ENCODE peak calls at places on chromosomes 16 and 17, in five cellular contexts. C, X, U, Y and G are unnamed samples.
A peak's percentile ranks its signal among the peaks of the same experiment; 100 is the strongest.

GRCh38 chr17:51165680-51166197 is 472 bp upstream of the NME2 start:
- DNase-seq in C (peak; percentile 29), Y (peak; percentile 52), X (no peak), U (no peak), G (peak; percentile 49)

GRCh38 chr17:12386240-12386639 is 279.4 kb upstream of the MYOCD start:
- DNase-seq in U (no peak), X (no peak), Y (no peak), C (no peak), G (no peak)

GRCh38 chr16:2163211-2163881 is 7.8 kb downstream of the TRAF7 start:
- DNase-seq in Y (no peak), C (no peak), U (no peak), X (no peak), G (no peak)

GRCh38 chr17:15651583-15652110 is 32.1 kb upstream of the FBXW10B start:
- DNase-seq in C (peak; percentile 96), U (peak; percentile 97), Y (peak; percentile 99), X (peak; percentile 83), G (no peak)

GRCh38 chr17:7403043-7403901 is 625 bp downstream of the TMEM256 start:
- DNase-seq in U (no peak), C (peak; percentile 63), X (peak; percentile 61), Y (no peak), G (no peak)

GRCh38 chr16:4510747-4511426 is 27.7 kb downstream of the CDIP1 start:
- DNase-seq in U (no peak), C (no peak), X (no peak), Y (no peak), G (no peak)

GRCh38 chr17:57577751-57578607 is 167.1 kb downstream of the CCDC182 start:
- DNase-seq in X (peak; percentile 21), U (peak; percentile 93), C (peak; percentile 64), Y (peak; percentile 79), G (no peak)

GRCh38 chr16:25110392-25110947 is 1.1 kb upstream of the LCMT1 start:
- DNase-seq in Y (peak; percentile 28), C (no peak), X (no peak), U (no peak), G (no peak)

GRCh38 chr17:40293363-40293762 is 5.7 kb downstream of the CDC6 start:
- DNase-seq in U (peak; percentile 42), X (no peak), C (peak; percentile 48), Y (no peak), G (no peak)

GRCh38 chr16:58046054-58046881 is 20.7 kb downstream of the MMP15 start:
- DNase-seq in X (no peak), U (no peak), C (no peak), Y (no peak), G (no peak)

GRCh38 chr16:59330030-59330670 is 596.0 kb upstream of the GOT2 start:
- DNase-seq in Y (peak; percentile 0), U (no peak), C (no peak), X (no peak), G (no peak)

GRCh38 chr17:76586741-76587487 is 1.3 kb upstream of the ST6GALNAC2 start:
- DNase-seq in C (no peak), Y (no peak), X (no peak), U (no peak), G (no peak)

GRCh38 chr17:29215717-29216116 is 30.9 kb upstream of the CRYBA1 start:
- DNase-seq in Y (peak; percentile 47), C (no peak), X (no peak), U (peak; percentile 54), G (no peak)

GRCh38 chr17:64496348-64496785 is 487 bp downstream of the POLG2 start:
- DNase-seq in C (no peak), Y (peak; percentile 71), U (no peak), X (no peak), G (no peak)

GRCh38 chr16:88306411-88306810 is 76.3 kb upstream of the ZNF469 start:
- DNase-seq in C (no peak), U (no peak), X (no peak), Y (no peak), G (no peak)
- H3K4me1 ChIP-seq in C (peaks cover 13% of the 10 kb centered on the region), U (no peaks in the 10 kb centered on the region), X (no peaks in the 10 kb centered on the region), Y (peaks cover 54% of the 10 kb centered on the region), G (no peaks in the 10 kb centered on the region)

DNA sequence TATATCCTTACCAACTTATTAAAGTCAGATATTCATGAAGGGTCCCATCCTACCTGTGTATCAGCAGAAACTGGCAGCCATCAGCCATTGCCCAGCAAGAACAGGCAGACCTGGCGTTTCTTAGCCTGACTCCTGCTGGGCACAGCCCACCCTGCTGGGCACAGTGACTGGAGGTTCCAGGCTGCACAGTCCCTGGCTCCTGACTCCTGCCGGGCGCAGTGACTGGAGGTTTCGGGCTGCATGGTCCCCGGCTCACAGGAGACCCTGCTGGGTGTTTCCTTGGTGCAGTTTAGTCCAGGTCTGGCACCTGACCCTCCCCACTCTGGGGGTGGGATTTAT is 6.7 kb downstream of the TIMM22 start:
- DNase-seq in U (no peak), C (no peak), Y (no peak), X (no peak), G (no peak)
- H3K4me1 ChIP-seq in U (peaks cover 16% of the 10 kb centered on the region), C (peaks cover 82% of the 10 kb centered on the region), Y (peaks cover 32% of the 10 kb centered on the region), X (peaks cover 31% of the 10 kb centered on the region), G (no peaks in the 10 kb centered on the region)

DNA sequence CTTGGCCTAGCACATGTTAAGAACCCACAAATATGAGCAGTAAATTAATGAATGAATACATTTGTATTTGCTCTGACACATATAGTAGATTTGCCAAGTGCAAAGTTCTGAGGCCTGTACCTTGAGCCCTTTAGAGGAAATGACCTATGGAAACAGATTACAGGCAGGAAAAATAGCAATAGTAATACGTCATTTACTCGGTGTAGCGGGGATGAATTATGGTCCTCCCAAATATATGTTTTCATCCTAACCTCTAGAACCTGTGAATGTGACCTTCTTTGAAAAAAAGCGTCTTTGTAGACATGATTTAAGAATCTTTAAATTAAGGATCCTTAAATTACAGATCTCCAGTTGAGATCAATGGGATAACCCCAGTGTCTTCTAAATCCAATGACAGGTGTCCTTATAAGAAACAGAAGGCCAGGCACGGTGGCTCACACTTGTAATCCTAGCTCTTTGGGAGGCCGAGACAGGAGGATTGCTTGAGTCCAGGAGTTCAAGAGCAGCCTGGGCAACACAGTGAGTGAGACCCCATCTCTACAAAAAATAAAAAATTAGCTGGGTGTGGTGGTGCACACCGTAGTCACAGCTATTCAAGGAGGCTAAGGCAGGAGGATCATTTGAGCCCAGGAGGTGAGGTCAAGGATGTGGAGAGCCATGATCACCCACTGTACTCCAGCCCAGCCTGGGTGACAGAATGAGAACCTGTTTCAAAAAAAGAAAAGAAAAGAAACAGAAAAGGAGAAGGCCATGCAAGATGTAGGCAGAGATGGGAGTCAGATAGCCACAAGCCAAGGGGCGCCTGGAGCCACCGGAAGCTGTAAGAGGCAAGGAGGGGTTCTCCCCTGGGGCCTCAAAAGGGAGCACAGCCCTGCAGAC is 5.1 kb upstream of the ITPRIPL2 start:
- DNase-seq in Y (no peak), U (no peak), C (no peak), X (no peak), G (no peak)
- H3K4me1 ChIP-seq in Y (peaks cover 7% of the 10 kb centered on the region), U (no peaks in the 10 kb centered on the region), C (no peaks in the 10 kb centered on the region), X (peaks cover 23% of the 10 kb centered on the region), G (no peaks in the 10 kb centered on the region)

DNA sequence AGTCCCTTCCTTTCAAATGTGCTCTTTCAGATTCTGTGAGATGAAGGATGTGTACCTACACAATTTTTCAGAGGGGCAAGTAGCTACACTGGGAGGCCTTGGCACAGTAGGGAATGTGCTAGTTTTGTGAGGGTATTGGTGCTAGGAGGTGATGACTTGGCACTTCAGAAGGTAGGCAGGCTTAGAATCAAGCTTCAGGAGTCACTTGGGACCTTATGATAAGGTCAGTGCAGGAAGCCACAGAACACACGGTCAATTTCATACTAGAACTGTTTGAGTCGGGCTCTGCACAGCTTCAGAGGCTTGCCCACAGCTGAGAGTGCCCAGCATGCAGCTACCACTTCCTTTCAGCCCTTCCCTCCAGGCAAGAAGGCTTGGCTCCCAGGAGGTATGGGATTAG is 6.1 kb downstream of the CMTM1 start:
- DNase-seq in Y (no peak), C (no peak), X (no peak), U (no peak), G (no peak)
- H3K4me1 ChIP-seq in Y (peaks cover 24% of the 10 kb centered on the region), C (no peaks in the 10 kb centered on the region), X (no peaks in the 10 kb centered on the region), U (no peaks in the 10 kb centered on the region), G (no peaks in the 10 kb centered on the region)

GRCh38 chr17:49616086-49616485 is 40.4 kb downstream of the NXPH3 start:
- DNase-seq in U (peak; percentile 15), C (no peak), X (no peak), Y (peak; percentile 51), G (no peak)

GRCh38 chr17:49616546-49617205 is 41.0 kb downstream of the NXPH3 start:
- DNase-seq in C (peak; percentile 83), X (peak; percentile 62), Y (peak; percentile 68), U (peak; percentile 98), G (no peak)

GRCh38 chr17:49621946-49622529 is 46.4 kb downstream of the NXPH3 start:
- DNase-seq in U (no peak), Y (no peak), X (no peak), C (no peak), G (no peak)

GRCh38 chr17:49621420-49621819 is 45.7 kb downstream of the NXPH3 start:
- DNase-seq in X (no peak), U (no peak), C (no peak), Y (no peak), G (no peak)

DNA sequence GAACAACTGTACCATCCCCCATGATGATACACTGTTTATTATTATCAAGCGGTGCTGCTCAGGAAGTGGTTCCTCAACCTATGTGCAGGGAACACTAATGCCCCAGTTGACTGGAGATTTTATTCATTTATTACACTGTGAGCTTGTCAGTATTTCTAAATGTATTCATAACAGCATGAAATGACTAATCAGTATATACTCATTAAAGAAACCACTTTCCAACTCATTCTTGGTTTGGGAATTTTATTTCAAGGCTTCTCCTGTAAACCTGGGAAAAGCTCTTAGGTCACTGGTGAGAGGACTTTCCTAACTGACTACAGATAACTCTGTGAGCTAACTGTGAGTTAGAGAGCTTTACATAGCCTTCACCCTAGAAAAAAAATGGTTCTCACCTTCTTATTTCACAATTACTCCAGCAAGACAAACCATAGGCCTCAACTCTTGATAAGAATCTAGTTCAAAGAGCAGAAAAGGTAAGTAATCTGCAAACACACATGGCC is 42.5 kb downstream of the NXPH3 start:
- DNase-seq in X (no peak), C (no peak), Y (peak; percentile 47), U (no peak), G (no peak)
- H3K4me1 ChIP-seq in X (peaks cover 23% of the 10 kb centered on the region), C (peaks cover 27% of the 10 kb centered on the region), Y (peaks cover 32% of the 10 kb centered on the region), U (no peaks in the 10 kb centered on the region), G (no peaks in the 10 kb centered on the region)